ENCODE peak calls at places on chromosomes 3 and 15, in four cellular contexts. L is stimulated activated CD8-positive, alpha-beta memory T cell treated with anti-CD3 and anti-CD28 coated beads, Interleukin-15, amount 100 ng/mL, for 4 hours; P is germinal center; T is cardiac fibroblast. A is an unnamed sample.

GRCh38 chr3:29201609-29202008 is 79.3 kb upstream of the RBMS3 start:
- DNase-seq in P (no peak), L (no peak), T (no peak), A (no peak)

GRCh38 chr3:5766848-5767247 is 579.3 kb downstream of the EDEM1 start:
- DNase-seq in P (no peak), L (no peak), T (no peak), A (no peak)

GRCh38 chr3:136023264-136023978 is 57.9 kb downstream of the PPP2R3A start:
- DNase-seq in T (no peak), P (no peak), L (no peak), A (no peak)

GRCh38 chr15:78046796-78047341 is 30.6 kb downstream of the TBC1D2B start:
- DNase-seq in T (no peak), P (no peak), L (no peak), A (no peak)

GRCh38 chr3:45182915-45183881 is 37.0 kb upstream of the CDCP1 start:
- DNase-seq in L (no peak), P (no peak), T (peak; percentile 69), A (no peak)

GRCh38 chr3:62602987-62603386 is 229.6 kb upstream of the FEZF2 start:
- DNase-seq in P (no peak), L (no peak), T (no peak), A (peak; percentile 22)

GRCh38 chr3:196406806-196407470 is 25.3 kb downstream of the UBXN7 start:
- DNase-seq in L (no peak), T (peak; percentile 72), P (no peak), A (no peak)

GRCh38 chr3:64392001-64392400 is 166.7 kb upstream of the PRICKLE2 start:
- DNase-seq in P (no peak), L (no peak), T (no peak), A (no peak)

GRCh38 chr3:183391460-183391859 is 37.0 kb downstream of the MCF2L2 start:
- DNase-seq in P (no peak), T (no peak), L (no peak), A (no peak)

GRCh38 chr15:48221885-48222284 is 15.8 kb downstream of the SLC12A1 start:
- DNase-seq in L (no peak), P (no peak), T (no peak), A (no peak)

GRCh38 chr3:195591220-195591619 is 7.5 kb upstream of the APOD start:
- DNase-seq in L (no peak), T (no peak), P (no peak), A (no peak)

GRCh38 chr3:38154625-38155255 is 10.6 kb upstream of the OXSR1 start:
- DNase-seq in P (no peak), L (no peak), T (no peak), A (no peak)

GRCh38 chr3:165389653-165390052 is 193.5 kb upstream of the SLITRK3 start:
- DNase-seq in L (no peak), T (no peak), P (no peak), A (no peak)

GRCh38 chr3:42905740-42906084 is 230 bp upstream of the ZNF662 start:
- DNase-seq in L (no peak), P (no peak), T (no peak), A (no peak)

GRCh38 chr3:18415132-18415531 is 10.0 kb downstream of the SATB1 start:
- DNase-seq in P (no peak), L (no peak), T (no peak), A (no peak)

GRCh38 chr15:66963710-66964109 is 101.7 kb upstream of the SMAD3 start:
- DNase-seq in L (no peak), T (no peak), P (no peak), A (no peak)

GRCh38 chr3:66722675-66723074 is 221.9 kb upstream of the LRIG1 start:
- DNase-seq in L (no peak), P (no peak), T (peak; percentile 60), A (peak; percentile 91)

GRCh38 chr15:65927545-65927944 is 58.3 kb downstream of the RAB11A start:
- DNase-seq in P (no peak), T (no peak), L (no peak), A (no peak)

GRCh38 chr3:126481808-126482502 is 6.3 kb upstream of the ZXDC start:
- DNase-seq in P (no peak), T (peak; percentile 37), L (no peak), A (no peak)

GRCh38 chr3:159938712-159939111 is 49.9 kb upstream of the IL12A start:
- DNase-seq in T (peak; percentile 37), P (no peak), L (no peak), A (no peak)

GRCh38 chr3:157418104-157418503 is 18.5 kb upstream of the PTX3 start:
- DNase-seq in T (no peak), P (no peak), L (no peak), A (peak; percentile 81)

GRCh38 chr3:131735121-131735520 is 232.3 kb upstream of the MRPL3 start:
- DNase-seq in P (no peak), L (no peak), T (no peak), A (no peak)

GRCh38 chr3:32467333-32468070 is 35.1 kb downstream of the CMTM6 start:
- DNase-seq in T (peak; percentile 77), P (peak; percentile 87), L (peak; percentile 45), A (peak; percentile 89)

GRCh38 chr15:101357885-101358284 is 62.8 kb upstream of the SNRPA1 start:
- DNase-seq in T (no peak), P (no peak), L (no peak), A (no peak)

GRCh38 chr3:79953591-79954105 is 185.8 kb upstream of the ROBO1 start:
- DNase-seq in L (no peak), T (no peak), P (no peak), A (peak; percentile 37)

GRCh38 chr3:103991461-103992115 is 1375.1 kb upstream of the ALCAM start:
- DNase-seq in T (peak; percentile 1), L (no peak), P (no peak), A (peak; percentile 17)

GRCh38 chr3:31552103-31552502 is 19.4 kb downstream of the STT3B start:
- DNase-seq in P (no peak), T (no peak), L (no peak), A (no peak)

GRCh38 chr3:110384601-110385000 is 687.0 kb upstream of the NECTIN3 start:
- DNase-seq in T (peak; percentile 68), L (no peak), P (no peak), A (no peak)

GRCh38 chr3:38031022-38031994 is 1.9 kb upstream of the PLCD1 start:
- DNase-seq in P (no peak), T (peak; percentile 54), L (no peak), A (no peak)

GRCh38 chr15:86608461-86608860 is 528.8 kb downstream of the AGBL1 start:
- DNase-seq in L (no peak), T (peak; percentile 2), P (no peak), A (no peak)

GRCh38 chr15:42138968-42139386 is 17.5 kb downstream of the PLA2G4F start:
- DNase-seq in P (no peak), L (no peak), T (no peak), A (no peak)

GRCh38 chr15:84006467-84006866 is 229.1 kb upstream of the GOLGA6L4 start:
- DNase-seq in T (no peak), P (no peak), L (no peak), A (no peak)

GRCh38 chr15:99454941-99455795 is 110.6 kb upstream of the MEF2A start:
- DNase-seq in P (no peak), T (peak; percentile 98), L (no peak), A (peak; percentile 97)

GRCh38 chr3:195095035-195095703 is 175.8 kb downstream of the XXYLT1 start:
- DNase-seq in P (peak; percentile 73), T (no peak), L (no peak), A (no peak)

GRCh38 chr3:56837196-56837955 is 35.6 kb upstream of the ARHGEF3 start:
- DNase-seq in P (no peak), T (no peak), L (no peak), A (no peak)